ENCODE peak calls at places on chromosomes 2 and 18, in seven cellular contexts. T, Z, N, Y, E, X and S are unnamed samples.

GRCh38 chr2:134685967-134686366 is 32.8 kb downstream of the TMEM163 start:
- DNase-seq in T (no peak), Z (no peak), N (no peak), Y (no peak), E (no peak), X (no peak), S (no peak)

GRCh38 chr2:156512451-156512850 is 76.3 kb downstream of the GPD2 start:
- DNase-seq in T (no peak), Z (no peak), N (no peak), Y (no peak), E (no peak), X (no peak), S (no peak)

GRCh38 chr2:119463990-119464389 is 32.3 kb downstream of the TMEM37 start:
- DNase-seq in T (no peak), Z (no peak), N (no peak), Y (no peak), E (no peak), X (no peak), S (no peak)

GRCh38 chr2:48940606-48941005 is 185.1 kb upstream of the LHCGR start:
- DNase-seq in T (no peak), Z (no peak), N (no peak), Y (no peak), E (no peak), X (no peak), S (no peak)

GRCh38 chr18:79590191-79591039 is 89.2 kb upstream of the CTDP1 start:
- DNase-seq in T (peak; percentile 42), Z (peak; percentile 47), N (no peak), Y (peak; percentile 52), E (no peak), X (peak; percentile 49), S (no peak)

GRCh38 chr2:219010162-219010756 is 17.0 kb upstream of the CRYBA2 start:
- DNase-seq in T (no peak), Z (no peak), N (no peak), Y (no peak), E (no peak), X (peak; percentile 19), S (no peak)

GRCh38 chr2:72859831-72860262 is 27.4 kb upstream of the SPR start:
- DNase-seq in T (no peak), Z (peak; percentile 44), N (peak; percentile 55), Y (no peak), E (peak; percentile 57), X (peak; percentile 38), S (no peak)

GRCh38 chr18:67583621-67584020 is 67.1 kb upstream of the DSEL start:
- DNase-seq in T (no peak), Z (no peak), N (no peak), Y (no peak), E (no peak), X (no peak), S (no peak)

GRCh38 chr2:30283931-30284565 is 52.7 kb downstream of the LBH start:
- DNase-seq in T (no peak), Z (no peak), N (no peak), Y (no peak), E (no peak), X (peak; percentile 34), S (no peak)

GRCh38 chr2:69789762-69790600 is 39.5 kb upstream of the GMCL1 start:
- DNase-seq in T (no peak), Z (no peak), N (no peak), Y (no peak), E (no peak), X (no peak), S (no peak)

GRCh38 chr2:235740821-235741220 is 247.0 kb downstream of the AGAP1 start:
- DNase-seq in T (no peak), Z (no peak), N (no peak), Y (no peak), E (no peak), X (no peak), S (no peak)

GRCh38 chr2:51919395-51919794 is 887.5 kb upstream of the NRXN1 start:
- DNase-seq in T (no peak), Z (no peak), N (no peak), Y (no peak), E (no peak), X (no peak), S (no peak)

GRCh38 chr18:13434854-13435253 is 216.3 kb downstream of the LDLRAD4 start:
- DNase-seq in T (no peak), Z (no peak), N (no peak), Y (no peak), E (no peak), X (no peak), S (no peak)

GRCh38 chr18:49135871-49136270 is 185.1 kb upstream of the SMAD7 start:
- DNase-seq in T (no peak), Z (no peak), N (no peak), Y (no peak), E (no peak), X (no peak), S (no peak)

GRCh38 chr2:44949329-44950151 is 8.0 kb downstream of the SIX3 start:
- DNase-seq in T (peak; percentile 28), Z (no peak), N (no peak), Y (peak; percentile 48), E (peak; percentile 94), X (no peak), S (no peak)

GRCh38 chr2:240925576-240926515 is 19.7 kb downstream of the CROCC2 start:
- DNase-seq in T (peak; percentile 44), Z (peak; percentile 43), N (peak; percentile 3), Y (peak; percentile 44), E (no peak), X (peak; percentile 22), S (peak; percentile 8)

GRCh38 chr2:187654535-187654934 is 100.3 kb upstream of the TFPI start:
- DNase-seq in T (no peak), Z (no peak), N (peak; percentile 17), Y (no peak), E (no peak), X (peak; percentile 30), S (no peak)

GRCh38 chr2:140596447-140596846 is 1534.4 kb downstream of the LRP1B start:
- DNase-seq in T (no peak), Z (no peak), N (no peak), Y (no peak), E (no peak), X (no peak), S (no peak)

GRCh38 chr18:35191252-35192025 is 49.4 kb upstream of the ZNF397 start:
- DNase-seq in T (no peak), Z (no peak), N (no peak), Y (no peak), E (no peak), X (no peak), S (no peak)

GRCh38 chr18:74963820-74964446 is 245.0 kb downstream of the PTGR3 start:
- DNase-seq in T (peak; percentile 59), Z (no peak), N (peak; percentile 61), Y (no peak), E (no peak), X (peak; percentile 55), S (peak; percentile 25)

GRCh38 chr2:208062113-208062512 is 36.8 kb upstream of the PLEKHM3 start:
- DNase-seq in T (no peak), Z (no peak), N (no peak), Y (no peak), E (peak; percentile 44), X (no peak), S (peak; percentile 38)

GRCh38 chr2:210169871-210170441 is 1.3 kb downstream of the KANSL1L start:
- DNase-seq in T (peak; percentile 58), Z (no peak), N (no peak), Y (no peak), E (no peak), X (no peak), S (no peak)

GRCh38 chr2:127942002-127942401 is 56.2 kb upstream of the AMMECR1L start:
- DNase-seq in T (no peak), Z (no peak), N (no peak), Y (no peak), E (no peak), X (no peak), S (no peak)

GRCh38 chr2:127945281-127945680 is 59.5 kb upstream of the AMMECR1L start:
- DNase-seq in T (no peak), Z (no peak), N (no peak), Y (no peak), E (no peak), X (no peak), S (no peak)

GRCh38 chr2:127941461-127941860 is 55.7 kb upstream of the AMMECR1L start:
- DNase-seq in T (no peak), Z (no peak), N (no peak), Y (no peak), E (no peak), X (no peak), S (no peak)

GRCh38 chr2:127943186-127943585 is 57.4 kb upstream of the AMMECR1L start:
- DNase-seq in T (no peak), Z (no peak), N (no peak), Y (no peak), E (no peak), X (no peak), S (no peak)

GRCh38 chr2:127940641-127941040 is 54.9 kb upstream of the AMMECR1L start:
- DNase-seq in T (no peak), Z (no peak), N (no peak), Y (no peak), E (no peak), X (no peak), S (no peak)
- H3K36me3 ChIP-seq in T (peaks cover 51% of the 10 kb centered on the region), Z (no peaks in the 10 kb centered on the region), N (peaks cover 3% of the 10 kb centered on the region), Y (peaks cover 3% of the 10 kb centered on the region), E (peaks cover 54% of the 10 kb centered on the region), X (peaks cover 56% of the 10 kb centered on the region), S (peaks cover 55% of the 10 kb centered on the region)

DNA sequence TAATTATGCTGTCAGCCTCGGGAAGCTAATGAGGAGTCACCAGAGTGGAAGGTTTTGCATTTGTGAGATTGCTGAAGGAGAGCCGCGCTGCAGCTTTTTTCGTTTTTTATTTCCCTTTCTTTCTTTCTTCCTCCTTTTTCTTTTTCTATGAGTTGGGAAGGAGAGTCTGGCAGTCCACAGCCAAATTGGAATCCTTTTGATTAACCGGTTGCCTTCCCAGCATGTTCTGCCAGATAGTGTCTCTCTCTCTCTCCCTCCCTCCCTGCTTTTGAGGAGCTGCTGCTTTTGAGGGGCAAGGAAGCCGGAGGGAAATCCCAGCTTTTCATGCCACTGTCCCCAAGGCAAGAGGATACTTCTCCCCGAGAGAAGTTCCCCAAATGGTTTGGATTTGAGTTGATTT is 82.1 kb downstream of the CDK15 start:
- DNase-seq in T (no peak), Z (no peak), N (no peak), Y (no peak), E (peak; percentile 45), X (no peak), S (no peak)
- H3K4me3 ChIP-seq in T (peak overlapping the region; percentile 38), Z (no peak overlapping the region), N (peak overlapping the region; percentile 14), Y (no peak overlapping the region), E (no peak overlapping the region), X (peak overlapping the region; percentile 47), S (peak overlapping the region; percentile 1)

GRCh38 chr2:217609952-217610351 is 392.8 kb downstream of the TNS1 start:
- DNase-seq in T (no peak), Z (no peak), N (no peak), Y (no peak), E (no peak), X (no peak), S (no peak)
- H3K27ac ChIP-seq in T (no peak overlapping the region), Z (no peak overlapping the region), N (no peak overlapping the region), Y (no peak overlapping the region), E (no peak overlapping the region), X (no peak overlapping the region), S (no peak overlapping the region)

DNA sequence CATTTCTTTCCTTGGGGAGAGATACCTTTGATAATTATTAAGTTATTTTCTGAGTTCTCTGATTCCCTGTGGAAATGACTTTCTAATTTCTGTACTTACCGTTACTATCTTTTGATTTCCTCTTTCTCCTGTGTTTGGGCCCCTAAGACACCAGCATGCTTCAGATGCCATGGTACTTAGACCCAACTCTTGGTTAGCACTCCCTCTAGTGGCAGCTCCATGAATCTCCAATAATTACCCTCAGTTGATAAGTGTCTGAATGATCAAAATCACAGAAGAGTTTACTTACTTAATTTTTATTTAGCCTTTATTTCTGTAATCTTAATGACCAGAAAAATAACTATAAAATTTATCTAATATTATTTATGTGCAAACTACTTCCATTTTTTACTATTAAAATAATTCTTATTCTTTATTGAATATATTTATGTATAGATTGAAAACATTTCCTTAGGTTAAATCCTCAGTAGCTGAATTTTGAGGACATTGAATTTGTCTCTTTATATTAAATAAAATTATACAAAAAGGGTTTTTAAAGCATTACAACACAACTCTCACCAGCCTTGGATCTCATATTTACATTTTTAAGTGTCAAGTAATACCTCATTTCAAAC is 300.4 kb downstream of the KCNS3 start:
- DNase-seq in T (no peak), Z (no peak), N (peak; percentile 9), Y (no peak), E (peak; percentile 66), X (no peak), S (peak; percentile 49)
- H3K36me3 ChIP-seq in T (no peaks in the 10 kb centered on the region), Z (no peaks in the 10 kb centered on the region), N (no peaks in the 10 kb centered on the region), Y (no peaks in the 10 kb centered on the region), E (no peaks in the 10 kb centered on the region), X (no peaks in the 10 kb centered on the region), S (no peaks in the 10 kb centered on the region)